ENCODE peak calls at places on chromosomes 4 and X, in four cellular contexts. P is effector memory CD4-positive, alpha-beta T cell; H is fibroblast of lung; X is K562. O is an unnamed sample.
A peak's percentile ranks its signal among the peaks of the same experiment; 100 is the strongest.

GRCh38 chrX:69173906-69174305 is 8.7 kb upstream of the PJA1 start:
- DNase-seq in P (no peak), X (no peak), H (no peak), O (no peak)

GRCh38 chrX:16205840-16206239 is 38.6 kb downstream of the MAGEB17 start:
- DNase-seq in P (no peak), X (no peak), H (peak; percentile 16), O (no peak)

GRCh38 chr4:2796261-2797187 is 3.6 kb downstream of the SH3BP2 start:
- DNase-seq in H (peak; percentile 47), X (no peak), P (no peak), O (no peak)

GRCh38 chr4:151014521-151015457 is at the start of gene LRBA:
- DNase-seq in H (peak; percentile 39), X (peak; percentile 94), P (peak; percentile 80), O (peak; percentile 93)

GRCh38 chr4:154953691-154954090 is 172.6 kb downstream of the RBM46 start:
- DNase-seq in X (no peak), H (no peak), P (no peak), O (no peak)

GRCh38 chr4:142238589-142238988 is 602.2 kb downstream of the IL15 start:
- DNase-seq in P (no peak), X (no peak), H (peak; percentile 55), O (no peak)

GRCh38 chrX:50067435-50068292 is 133.1 kb downstream of the AKAP4 start:
- DNase-seq in H (peak; percentile 40), X (no peak), P (no peak), O (peak; percentile 52)

GRCh38 chr4:23934915-23935314 is 45.1 kb upstream of the PPARGC1A start:
- DNase-seq in H (peak; percentile 98), X (no peak), P (no peak), O (no peak)

GRCh38 chr4:78645853-78646757 is 94.5 kb downstream of the ANXA3 start:
- DNase-seq in H (peak; percentile 97), X (peak; percentile 62), P (no peak), O (no peak)

GRCh38 chr4:24262616-24263015 is 321.7 kb downstream of the DHX15 start:
- DNase-seq in X (no peak), H (peak; percentile 18), P (no peak), O (no peak)

GRCh38 chrX:154507673-154508072 is 8.4 kb downstream of the FAM3A start:
- DNase-seq in X (no peak), P (no peak), H (no peak), O (no peak)
- H3K4me3 ChIP-seq in X (no peak overlapping the region), P (no peak overlapping the region), H (no peak overlapping the region), O (no peak overlapping the region)

DNA sequence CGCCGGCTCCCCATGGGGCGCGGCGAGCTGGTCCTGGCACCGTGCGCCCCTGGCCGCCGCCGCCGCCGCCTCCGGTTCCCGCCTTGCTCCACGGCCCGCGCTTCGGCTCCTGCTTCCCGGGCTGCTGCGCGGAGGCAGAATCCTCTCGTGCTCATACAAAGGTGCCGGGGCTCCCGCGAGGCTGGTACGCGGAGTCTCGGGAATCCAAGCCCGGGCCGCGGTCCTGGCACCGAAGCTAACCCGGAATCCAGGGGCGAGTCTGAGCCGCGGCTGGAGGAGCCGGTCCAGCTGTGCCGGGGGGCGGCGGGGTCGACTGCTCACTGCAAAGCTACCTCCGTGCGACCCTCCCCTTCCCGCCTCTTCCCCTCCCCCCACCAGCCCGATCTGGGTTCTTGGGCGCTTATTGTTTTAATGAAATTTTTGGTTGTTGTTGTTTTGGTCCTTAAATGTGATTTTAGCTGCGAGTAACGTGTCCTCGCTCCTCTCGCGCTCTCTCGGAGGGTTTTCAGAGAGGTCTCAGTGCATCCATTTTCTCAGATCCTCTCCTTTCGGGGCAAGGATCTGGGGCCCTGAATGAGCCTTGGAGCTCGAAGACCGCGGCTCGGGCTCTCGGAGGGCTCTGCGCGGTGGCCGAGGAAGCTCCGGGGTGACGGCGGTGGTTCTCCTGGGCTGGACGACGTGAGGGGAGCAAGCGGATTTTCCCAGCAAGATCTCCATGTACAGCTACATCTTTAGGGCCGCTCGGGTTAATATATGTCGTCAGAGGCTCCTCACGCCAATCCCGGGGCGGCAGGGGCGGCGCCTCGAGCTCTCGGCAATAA is at the start of gene HAND2:
- DNase-seq in X (peak; percentile 71), H (peak; percentile 59), P (no peak), O (peak; percentile 72)
- H3K27me3 ChIP-seq in X (no peaks in the 10 kb centered on the region), H (peaks cover 92% of the 10 kb centered on the region), P (peaks cover 88% of the 10 kb centered on the region), O (peaks cover 10% of the 10 kb centered on the region)

GRCh38 chrX:11424903-11425674 is 131.9 kb downstream of the AMELX start:
- DNase-seq in P (no peak), H (no peak), X (no peak), O (no peak)

GRCh38 chrX:11429543-11430085 is 136.4 kb downstream of the AMELX start:
- DNase-seq in X (no peak), P (no peak), H (no peak), O (no peak)

GRCh38 chrX:11426712-11427081 is 133.5 kb downstream of the AMELX start:
- DNase-seq in P (no peak), X (no peak), H (no peak), O (no peak)

GRCh38 chrX:11430266-11430665 is 137.1 kb downstream of the AMELX start:
- DNase-seq in X (no peak), P (no peak), H (no peak), O (no peak)

GRCh38 chrX:11427082-11428033 is 134.1 kb downstream of the AMELX start:
- DNase-seq in X (peak; percentile 87), H (peak; percentile 44), P (no peak), O (no peak)
- H3K4me3 ChIP-seq in X (peak overlapping the region; percentile 74), H (peak overlapping the region; percentile 39), P (no peak overlapping the region), O (no peak overlapping the region)

GRCh38 chrX:151773434-151773833 is 38.9 kb downstream of the CNGA2 start:
- DNase-seq in H (no peak), X (no peak), P (no peak), O (no peak)
- H3K27me3 ChIP-seq in H (no peaks in the 10 kb centered on the region), X (peaks cover 41% of the 10 kb centered on the region), P (no peaks in the 10 kb centered on the region), O (no peaks in the 10 kb centered on the region)

GRCh38 chr4:158170691-158171455 is 2.0 kb downstream of the GASK1B start:
- DNase-seq in H (peak; percentile 34), P (no peak), X (peak; percentile 42), O (peak; percentile 88)

GRCh38 chr4:158169931-158170690 is 2.7 kb downstream of the GASK1B start:
- DNase-seq in P (no peak), X (no peak), H (peak; percentile 48), O (no peak)

GRCh38 chr4:158172196-158172557 is 648 bp downstream of the GASK1B start:
- DNase-seq in X (no peak), P (no peak), H (peak; percentile 81), O (peak; percentile 72)

GRCh38 chr4:158171456-158171790 is 1.4 kb downstream of the GASK1B start:
- DNase-seq in H (no peak), P (no peak), X (no peak), O (no peak)

DNA sequence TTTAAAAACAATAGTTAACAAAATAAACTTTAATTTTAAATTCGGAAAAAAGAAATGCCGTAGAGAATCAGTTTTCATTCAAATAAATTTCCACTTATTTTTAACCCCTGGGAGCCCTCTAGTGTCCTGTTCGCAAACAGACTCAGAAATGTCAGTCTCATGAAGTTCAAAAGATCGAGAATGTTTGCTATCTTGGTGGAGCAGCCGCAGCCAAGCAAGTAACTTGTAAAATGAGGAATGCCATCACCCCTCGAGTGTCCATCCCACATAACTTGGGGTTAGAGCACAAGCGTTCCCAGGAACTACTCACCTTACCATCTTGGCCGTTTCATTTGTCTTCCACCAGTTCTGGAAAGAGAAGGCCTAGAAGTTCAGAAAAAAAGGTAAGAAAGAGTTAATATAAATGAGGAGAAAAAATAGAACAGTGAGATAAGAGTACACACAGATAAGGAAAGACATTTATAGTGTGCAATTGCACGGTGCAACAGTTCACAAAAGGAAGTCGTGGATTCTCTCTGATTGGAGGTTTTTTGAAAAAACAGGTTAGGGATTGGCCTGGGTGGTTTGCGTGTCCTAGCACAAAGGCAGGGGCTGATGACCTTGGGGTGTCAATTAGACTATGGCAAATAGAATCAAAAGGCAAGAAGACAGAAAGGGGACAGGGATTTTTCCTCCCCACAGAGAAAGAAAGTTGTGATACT is at the start of gene GASK1B:
- DNase-seq in H (peak; percentile 80), P (no peak), X (peak; percentile 61), O (peak; percentile 73)
- H3K4me3 ChIP-seq in H (peak within 1 kb of the TSS; percentile 37), P (no peak within 1 kb of the TSS), X (no peak within 1 kb of the TSS), O (peak within 1 kb of the TSS; percentile 52)

GRCh38 chr4:121380448-121381147 is at the start of gene QRFPR:
- DNase-seq in X (peak; percentile 6), H (no peak), P (no peak), O (no peak)
- H3K27me3 ChIP-seq in X (peaks cover 12% of the 10 kb centered on the region), H (peaks cover 22% of the 10 kb centered on the region), P (peaks cover 4% of the 10 kb centered on the region), O (peaks cover 25% of the 10 kb centered on the region)

GRCh38 chrX:153922286-153922573 is 3.8 kb downstream of the ARHGAP4 start:
- DNase-seq in X (no peak), H (no peak), P (no peak), O (no peak)
- H3K4me3 ChIP-seq in X (no peak overlapping the region), H (no peak overlapping the region), P (no peak overlapping the region), O (no peak overlapping the region)

GRCh38 chr4:7390906-7391636 is 43.7 kb downstream of the PSAPL1 start:
- DNase-seq in H (no peak), X (no peak), P (no peak), O (no peak)

GRCh38 chr4:7394184-7394575 is 40.5 kb downstream of the PSAPL1 start:
- DNase-seq in H (no peak), X (no peak), P (no peak), O (no peak)

GRCh38 chr4:7391637-7392437 is 42.9 kb downstream of the PSAPL1 start:
- DNase-seq in H (no peak), P (no peak), X (no peak), O (no peak)

GRCh38 chr4:7393491-7394183 is 41.1 kb downstream of the PSAPL1 start:
- DNase-seq in X (no peak), P (no peak), H (no peak), O (no peak)

GRCh38 chr4:7392438-7393374 is 42.0 kb downstream of the PSAPL1 start:
- DNase-seq in X (peak; percentile 5), H (peak; percentile 23), P (no peak), O (no peak)
- H3K27me3 ChIP-seq in X (peaks cover 64% of the 10 kb centered on the region), H (peaks cover 4% of the 10 kb centered on the region), P (no peaks in the 10 kb centered on the region), O (peaks cover 19% of the 10 kb centered on the region)

DNA sequence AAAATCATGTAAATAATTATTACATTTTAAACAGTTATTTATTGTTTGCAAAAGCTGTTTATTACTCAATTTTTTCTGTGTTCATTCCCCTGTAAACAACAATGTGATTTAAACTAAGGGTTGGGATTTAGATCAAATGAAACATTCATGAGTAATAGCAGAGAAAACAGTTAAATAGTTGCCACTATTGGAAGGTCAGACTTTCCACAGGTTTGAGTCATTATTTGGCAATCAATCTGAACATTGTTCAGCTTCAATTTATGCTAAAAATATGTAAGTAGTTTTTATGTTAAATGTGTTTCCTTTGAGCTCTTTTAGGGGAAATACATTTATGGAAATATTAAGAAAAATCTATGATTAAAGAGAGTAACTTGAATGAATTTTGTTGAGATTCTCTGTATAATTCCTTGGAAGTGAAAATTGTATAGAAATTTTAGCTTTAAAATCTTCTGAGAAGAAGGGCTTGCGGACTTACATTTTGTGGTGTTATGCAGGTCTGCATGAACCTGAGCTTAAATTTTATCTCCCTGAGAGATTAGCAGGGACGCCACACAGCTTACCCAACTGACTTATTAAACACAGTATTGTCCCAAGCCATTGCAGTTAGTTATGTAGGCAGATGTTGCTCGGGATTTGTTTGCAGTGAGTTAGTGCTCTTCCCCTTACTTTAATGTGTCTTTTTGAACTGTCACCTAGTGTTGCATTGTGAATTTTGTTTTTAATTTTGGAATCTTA is 145.0 kb downstream of the STIM2 start:
- DNase-seq in P (no peak), X (no peak), H (peak; percentile 78), O (no peak)
- H3K4me3 ChIP-seq in P (no peak overlapping the region), X (no peak overlapping the region), H (peak overlapping the region; percentile 15), O (no peak overlapping the region)

O was measured in HAP-1.